ENCODE peak calls at places on chromosomes 16 and 17, in four cellular contexts. O, C, L and A are unnamed samples. For H3K4me1, the result is how much of the 10 kb centered on the place peaks cover.

GRCh38 chr16:1336619-1337018 is 3.2 kb downstream of the BAIAP3 start:
- DNase-seq in L (no peak), C (no peak), O (no peak), A (no peak)

GRCh38 chr17:55722016-55722706 is 503 bp downstream of the TMEM100 start:
- DNase-seq in L (no peak), O (no peak), C (no peak), A (no peak)

GRCh38 chr17:36089888-36090836 is at the start of gene CCL3:
- DNase-seq in O (no peak), C (no peak), L (no peak), A (peak)

GRCh38 chr16:52912565-52913173 is 140.0 kb downstream of the CHD9NB start:
- DNase-seq in L (peak), O (no peak), C (peak), A (peak)

GRCh38 chr16:22948603-22949368 is 134.8 kb downstream of the HS3ST2 start:
- DNase-seq in C (peak), O (peak), L (peak), A (peak)

GRCh38 chr16:67270931-67271338 is 8.4 kb upstream of the PLEKHG4 start:
- DNase-seq in O (no peak), L (no peak), C (no peak), A (no peak)

GRCh38 chr17:1730345-1731193 is 6.1 kb downstream of the WDR81 start:
- DNase-seq in L (no peak), C (peak), O (no peak), A (peak)

GRCh38 chr17:57834146-57834741 is 15.6 kb downstream of the MRPS23 start:
- DNase-seq in C (peak), O (no peak), L (no peak), A (no peak)

GRCh38 chr16:87255866-87256265 is 61.3 kb downstream of the C16orf95 start:
- DNase-seq in C (peak), O (no peak), L (no peak), A (no peak)

GRCh38 chr16:16063685-16064084 is 114.3 kb downstream of the ABCC1 start:
- DNase-seq in C (no peak), L (no peak), O (no peak), A (no peak)

GRCh38 chr17:80221401-80221800 is 1.2 kb downstream of the SLC26A11 start:
- DNase-seq in L (no peak), O (no peak), C (no peak), A (no peak)

GRCh38 chr17:71505200-71505599 is 615.6 kb upstream of the SOX9 start:
- DNase-seq in O (no peak), L (peak), C (no peak), A (no peak)

GRCh38 chr16:50781043-50781442 is 39.2 kb downstream of the CYLD start:
- DNase-seq in C (no peak), O (no peak), L (no peak), A (no peak)

GRCh38 chr17:75487351-75488070 is 27.8 kb downstream of the CASKIN2 start:
- DNase-seq in O (no peak), C (no peak), L (no peak), A (peak)

GRCh38 chr16:81838794-81839193 is 59.7 kb downstream of the PLCG2 start:
- DNase-seq in O (no peak), L (no peak), C (no peak), A (no peak)

GRCh38 chr16:24986512-24987303 is 28.5 kb downstream of the ARHGAP17 start:
- DNase-seq in C (no peak), O (no peak), L (peak), A (peak)

GRCh38 chr17:67528751-67529436 is 151.8 kb downstream of the PITPNC1 start:
- DNase-seq in C (peak), O (peak), L (peak), A (peak)
- H3K4me3 ChIP-seq in C (peak), O (peak), L (peak), A (peak)

DNA sequence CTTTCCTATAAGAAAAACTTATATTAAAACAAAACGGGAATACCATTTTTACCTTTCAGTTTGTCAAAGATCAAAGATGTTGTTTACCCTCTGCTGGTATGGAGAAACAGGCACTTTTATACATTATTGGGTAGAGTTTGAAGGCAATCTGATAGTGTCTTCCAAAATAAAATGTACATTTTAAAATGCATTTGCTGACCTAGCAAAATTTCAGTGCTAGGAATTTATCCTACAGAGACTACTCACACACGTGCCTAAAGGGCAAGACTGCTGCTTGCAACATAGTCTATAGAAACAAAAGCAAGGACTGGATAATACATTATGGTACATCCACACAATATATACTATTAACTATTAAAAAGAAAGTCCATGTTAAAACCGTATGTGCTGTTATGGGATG is 36.0 kb downstream of the COPRS start:
- DNase-seq in L (no peak), C (no peak), O (no peak), A (no peak)
- H3K4me1 ChIP-seq in L (under half), C (under half), O (under half), A (under half)

GRCh38 chr16:3153077-3153368 is 18.2 kb downstream of the ZNF213 start:
- DNase-seq in C (no peak), L (no peak), O (no peak), A (no peak)

GRCh38 chr16:3152022-3152272 is 17.1 kb downstream of the ZNF213 start:
- DNase-seq in C (no peak), L (no peak), O (no peak), A (no peak)

GRCh38 chr16:3150346-3151218 is 15.8 kb downstream of the ZNF213 start:
- DNase-seq in C (peak), L (peak), O (peak), A (peak)

GRCh38 chr16:3149630-3150345 is 15.0 kb downstream of the ZNF213 start:
- DNase-seq in C (peak), O (no peak), L (peak), A (peak)

DNA sequence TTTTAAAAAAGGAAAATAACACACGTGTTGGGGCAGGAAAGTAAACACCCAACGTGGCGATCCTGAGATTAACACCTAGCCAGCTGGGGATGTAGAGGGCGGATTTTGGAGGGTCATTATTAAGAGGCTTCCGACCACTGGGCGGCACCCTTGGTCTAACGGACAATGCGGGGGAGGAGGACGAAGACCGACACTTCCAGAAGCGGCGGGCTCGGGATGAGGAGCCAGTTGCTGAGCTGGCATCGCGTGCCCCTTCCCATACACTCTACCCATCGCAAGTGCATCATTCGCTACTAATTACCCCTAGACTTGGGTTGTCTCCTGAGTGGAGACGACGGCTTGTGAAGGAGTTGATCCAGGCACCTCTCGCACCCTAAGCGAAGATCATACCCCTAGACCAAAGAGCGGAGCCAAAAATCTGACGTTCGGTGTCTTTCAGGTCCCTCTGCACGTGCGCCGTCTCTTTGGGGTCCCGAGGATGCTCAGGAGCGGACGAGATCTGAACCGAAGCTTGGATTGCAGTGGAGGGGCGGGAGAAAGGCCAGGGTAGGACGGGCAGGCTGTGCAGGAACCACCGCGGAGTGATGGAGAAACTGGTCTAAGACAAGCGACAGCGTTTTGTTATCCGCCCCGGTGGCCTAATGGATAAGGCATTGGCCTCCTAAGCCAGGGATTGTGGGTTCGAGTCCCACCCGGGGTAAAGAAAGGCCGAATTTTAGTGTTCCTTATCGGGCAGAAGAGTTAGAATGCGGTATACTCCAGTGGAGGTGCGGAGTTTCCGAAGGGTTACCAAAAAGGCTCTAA is 17.6 kb downstream of the ZNF213 start:
- DNase-seq in L (peak), C (peak), O (peak), A (peak)
- H3K4me3 ChIP-seq in L (peak), C (peak), O (peak), A (no peak)

DNA sequence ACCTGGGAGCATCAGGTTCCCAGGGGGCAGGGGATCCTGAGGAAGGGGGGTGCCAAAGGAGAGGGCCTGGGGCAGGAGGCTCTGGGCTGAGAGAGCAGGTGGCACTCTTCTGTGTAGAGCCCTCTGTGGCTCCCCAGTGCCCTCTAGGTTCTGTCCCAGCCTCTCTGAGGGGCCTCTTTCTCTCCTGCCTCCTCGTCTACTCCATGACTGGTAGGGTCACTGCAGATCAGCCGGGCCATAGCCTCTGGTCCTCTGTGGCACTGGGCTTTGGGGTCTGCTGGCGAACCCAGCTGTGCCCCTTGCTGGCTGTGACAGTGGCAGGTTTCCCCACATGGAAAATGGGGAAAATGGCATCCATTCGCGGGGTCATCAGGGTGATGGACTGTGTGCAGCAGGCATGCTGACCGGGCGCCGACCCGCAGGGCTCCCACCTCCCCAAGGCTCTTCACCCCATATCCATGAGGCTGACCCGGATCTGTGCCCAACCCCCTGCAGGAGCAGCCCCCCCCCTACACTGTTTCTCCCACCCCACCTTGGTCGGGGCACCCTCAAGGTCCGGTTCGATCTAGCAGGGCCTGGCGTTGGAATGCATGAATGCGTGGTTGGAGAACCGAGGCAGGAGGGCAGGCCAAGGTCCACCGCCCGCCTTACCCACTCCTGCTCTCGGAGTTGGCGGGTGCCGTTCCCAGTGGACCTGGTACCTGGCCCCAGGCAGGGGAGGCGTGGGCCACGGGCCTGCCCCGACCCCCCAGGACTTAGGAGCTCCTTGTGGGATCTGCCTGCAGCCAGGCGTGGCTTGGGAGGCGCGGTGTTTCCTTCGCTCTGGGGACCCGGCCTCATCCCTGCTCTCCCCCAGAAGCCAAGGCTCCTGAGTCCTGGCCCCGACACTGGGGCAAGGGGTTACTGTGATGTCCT is 6.5 kb downstream of the GLIS2 start:
- DNase-seq in L (no peak), O (no peak), C (no peak), A (no peak)
- H3K4me1 ChIP-seq in L (half or more), O (half or more), C (half or more), A (half or more)

GRCh38 chr17:82981141-82981540 is 98.3 kb upstream of the METRNL start:
- DNase-seq in C (no peak), L (no peak), O (peak), A (no peak)

GRCh38 chr17:82985436-82985820 is 94.0 kb upstream of the METRNL start:
- DNase-seq in L (no peak), C (no peak), O (peak), A (no peak)

GRCh38 chr17:82984751-82985435 is 94.5 kb upstream of the METRNL start:
- DNase-seq in O (peak), L (no peak), C (no peak), A (no peak)

GRCh38 chr17:82983510-82984248 is 95.7 kb upstream of the METRNL start:
- DNase-seq in L (no peak), O (peak), C (no peak), A (no peak)

DNA sequence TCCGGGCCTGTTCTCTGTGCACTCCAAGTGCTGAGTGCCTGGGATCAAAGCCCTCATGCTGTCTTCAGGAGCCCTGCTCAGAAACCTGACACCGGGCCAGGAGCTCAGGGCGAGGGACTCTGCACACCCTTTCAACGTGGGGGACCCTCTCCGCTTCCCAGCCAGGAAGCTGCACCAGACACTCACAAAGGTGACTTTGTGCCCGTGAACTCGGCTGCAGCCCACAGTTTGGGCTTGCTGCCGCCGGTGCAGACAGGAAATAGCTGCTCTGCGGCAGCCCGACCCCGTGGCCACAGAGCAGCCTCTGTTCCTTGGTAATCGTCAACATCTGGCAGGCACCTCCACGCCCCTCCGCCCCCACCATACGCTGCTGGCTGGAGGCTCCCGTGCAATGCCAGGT is 93.4 kb upstream of the METRNL start:
- DNase-seq in L (peak), O (peak), C (peak), A (no peak)
- H3K4me3 ChIP-seq in L (no peak), O (peak), C (no peak), A (no peak)

GRCh38 chr17:17532991-17533390 is 36.8 kb upstream of the RASD1 start:
- DNase-seq in O (no peak), L (no peak), C (no peak), A (no peak)
- H3K4me1 ChIP-seq in O (under half), L (under half), C (under half), A (under half)

GRCh38 chr16:85532147-85532546 is 81.0 kb upstream of the GSE1 start:
- DNase-seq in O (no peak), C (no peak), L (no peak), A (no peak)

GRCh38 chr16:85536411-85537330 is 76.5 kb upstream of the GSE1 start:
- DNase-seq in C (no peak), O (no peak), L (no peak), A (no peak)

GRCh38 chr16:85535352-85536072 is 77.6 kb upstream of the GSE1 start:
- DNase-seq in L (no peak), O (no peak), C (peak), A (no peak)

GRCh38 chr16:85536073-85536410 is 77.1 kb upstream of the GSE1 start:
- DNase-seq in C (peak), L (no peak), O (no peak), A (no peak)

GRCh38 chr16:85534536-85535351 is 78.4 kb upstream of the GSE1 start:
- DNase-seq in O (no peak), L (no peak), C (no peak), A (no peak)
- H3K4me3 ChIP-seq in O (no peak), L (no peak), C (no peak), A (no peak)

DNA sequence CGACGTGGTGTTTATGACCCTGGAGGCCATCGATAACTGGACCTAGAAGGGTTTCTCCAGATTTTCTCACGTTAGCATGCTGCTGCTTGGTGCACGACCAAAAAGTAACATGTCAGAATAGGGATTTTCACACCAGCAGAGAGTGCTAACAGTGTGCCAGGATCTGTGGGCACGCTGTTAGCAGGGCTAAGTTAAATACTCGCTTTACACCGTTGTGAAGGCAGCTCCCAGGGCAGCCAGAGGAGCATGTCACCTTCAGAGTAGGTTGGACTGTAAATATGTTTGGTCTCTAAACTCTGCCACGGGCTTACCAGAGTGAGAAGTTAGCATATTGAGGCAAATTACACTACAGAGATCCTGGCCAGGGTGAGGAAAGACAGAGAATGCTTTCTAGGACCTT is 113.2 kb upstream of the TBX2 start:
- DNase-seq in C (no peak), O (no peak), L (no peak), A (no peak)
- H3K4me1 ChIP-seq in C (under half), O (half or more), L (under half), A (under half)